ENCODE peak calls at places on chromosomes 13 and 19, in six cellular contexts. M is fibroblast of mammary gland, C is mucosa of descending colon, F is AG04449, Q is fibroblast of villous mesenchyme, Z is bronchial epithelial cell. T is an unnamed sample.

GRCh38 chr19:10052602-10053360 is 33.3 kb upstream of the SHFL start:
- DNase-seq in M (no peak), C (no peak), F (no peak), Q (no peak), Z (no peak), T (no peak)

GRCh38 chr19:10193666-10194499 is 870 bp downstream of the DNMT1 start:
- DNase-seq in M (peak), C (no peak), F (no peak), Q (peak), Z (peak), T (no peak)

GRCh38 chr13:70034280-70034679 is 73.3 kb upstream of the ATXN8OS start:
- DNase-seq in M (no peak), C (no peak), F (no peak), Q (no peak), Z (no peak), T (no peak)

GRCh38 chr19:8505680-8506401 is 3.4 kb upstream of the PRAM1 start:
- DNase-seq in M (peak), C (peak), F (no peak), Q (peak), Z (peak), T (no peak)

GRCh38 chr13:21336609-21337008 is 122.5 kb downstream of the ZDHHC20 start:
- DNase-seq in M (no peak), C (no peak), F (no peak), Q (no peak), Z (no peak), T (no peak)

GRCh38 chr13:31009166-31009565 is 76.7 kb downstream of the TEX26 start:
- DNase-seq in M (peak), C (no peak), F (no peak), Q (no peak), Z (peak), T (no peak)

GRCh38 chr19:6471076-6471475 is 7.0 kb downstream of the CRB3 start:
- DNase-seq in M (no peak), C (no peak), F (no peak), Q (no peak), Z (no peak), T (no peak)

GRCh38 chr19:10593148-10593547 is 6.0 kb upstream of the AP1M2 start:
- DNase-seq in M (no peak), C (no peak), F (no peak), Q (no peak), Z (no peak), T (no peak)

GRCh38 chr19:49152218-49152550 is 3.0 kb downstream of the HRC start:
- DNase-seq in M (no peak), C (no peak), F (no peak), Q (no peak), Z (no peak), T (no peak)

GRCh38 chr13:46640843-46641242 is 87.9 kb downstream of the LRCH1 start:
- DNase-seq in M (peak), C (no peak), F (no peak), Q (peak), Z (peak), T (no peak)

GRCh38 chr19:10286803-10287737 is at the start of gene ICAM4:
- DNase-seq in M (no peak), C (peak), F (no peak), Q (peak), Z (peak), T (no peak)

GRCh38 chr19:55484571-55485438 is at the start of gene NAT14:
- DNase-seq in M (no peak), C (peak), F (no peak), Q (peak), Z (no peak), T (no peak)

GRCh38 chr19:16111160-16111908 is at the start of gene RAB8A:
- DNase-seq in M (peak), C (peak), F (peak), Q (peak), Z (peak), T (peak)
- TF ChIP-seq CTCF in M (peak), C (peak), F (peak), Q (peak), Z (peak), T (peak)

GRCh38 chr13:36356058-36356457 is 9.9 kb upstream of the SPART start:
- DNase-seq in M (no peak), C (no peak), F (no peak), Q (no peak), Z (no peak), T (no peak)

GRCh38 chr13:36357692-36358091 is 11.5 kb upstream of the SPART start:
- DNase-seq in M (peak), C (no peak), F (no peak), Q (no peak), Z (no peak), T (no peak)

GRCh38 chr13:36359301-36359950 is 13.2 kb upstream of the SPART start:
- DNase-seq in M (no peak), C (no peak), F (no peak), Q (no peak), Z (no peak), T (no peak)

GRCh38 chr13:36357231-36357630 is 11.0 kb upstream of the SPART start:
- DNase-seq in M (no peak), C (no peak), F (no peak), Q (no peak), Z (no peak), T (no peak)

GRCh38 chr13:36358352-36358751 is 12.2 kb upstream of the SPART start:
- DNase-seq in M (peak), C (no peak), F (no peak), Q (no peak), Z (no peak), T (no peak)
- H3K4me3 ChIP-seq in M (no peak), C (no peak), F (no peak), Q (no peak), Z (no peak), T (no peak)

DNA sequence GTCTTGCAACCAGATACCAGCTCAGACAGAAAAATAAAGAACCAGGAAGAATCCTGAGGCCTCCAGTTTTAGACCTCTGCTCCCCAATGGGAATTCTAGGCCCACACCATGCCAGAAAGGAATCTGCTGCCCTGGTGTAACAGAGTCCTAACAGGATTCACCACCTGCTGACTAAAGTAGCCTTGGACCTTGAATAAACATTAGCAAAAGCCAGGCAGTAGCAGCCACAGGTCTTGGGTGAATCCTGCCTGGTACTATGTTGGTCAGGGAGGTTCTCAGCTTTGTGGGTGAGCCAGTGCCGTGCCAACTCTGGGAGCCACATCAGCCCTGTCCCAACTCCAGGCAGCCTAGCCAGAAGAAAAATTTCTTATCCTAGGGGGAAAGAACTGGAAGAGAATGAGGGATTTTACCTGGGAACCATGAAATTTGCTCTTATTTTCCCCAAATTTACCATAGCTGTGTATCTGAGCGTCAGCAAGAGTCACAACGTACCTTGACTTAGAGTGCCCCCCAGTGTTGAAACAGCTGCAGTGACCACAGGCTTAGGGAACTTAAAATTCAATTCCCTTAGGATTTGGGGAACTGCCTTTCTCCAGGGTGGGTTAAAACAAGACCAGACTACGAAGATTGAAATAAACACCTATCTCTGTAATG is 1895.6 kb upstream of the PRR20A start:
- DNase-seq in M (peak), C (no peak), F (no peak), Q (no peak), Z (no peak), T (no peak)
- TF ChIP-seq CTCF in M (no peak), C (no peak), F (no peak), Q (no peak), Z (no peak), T (no peak)

DNA sequence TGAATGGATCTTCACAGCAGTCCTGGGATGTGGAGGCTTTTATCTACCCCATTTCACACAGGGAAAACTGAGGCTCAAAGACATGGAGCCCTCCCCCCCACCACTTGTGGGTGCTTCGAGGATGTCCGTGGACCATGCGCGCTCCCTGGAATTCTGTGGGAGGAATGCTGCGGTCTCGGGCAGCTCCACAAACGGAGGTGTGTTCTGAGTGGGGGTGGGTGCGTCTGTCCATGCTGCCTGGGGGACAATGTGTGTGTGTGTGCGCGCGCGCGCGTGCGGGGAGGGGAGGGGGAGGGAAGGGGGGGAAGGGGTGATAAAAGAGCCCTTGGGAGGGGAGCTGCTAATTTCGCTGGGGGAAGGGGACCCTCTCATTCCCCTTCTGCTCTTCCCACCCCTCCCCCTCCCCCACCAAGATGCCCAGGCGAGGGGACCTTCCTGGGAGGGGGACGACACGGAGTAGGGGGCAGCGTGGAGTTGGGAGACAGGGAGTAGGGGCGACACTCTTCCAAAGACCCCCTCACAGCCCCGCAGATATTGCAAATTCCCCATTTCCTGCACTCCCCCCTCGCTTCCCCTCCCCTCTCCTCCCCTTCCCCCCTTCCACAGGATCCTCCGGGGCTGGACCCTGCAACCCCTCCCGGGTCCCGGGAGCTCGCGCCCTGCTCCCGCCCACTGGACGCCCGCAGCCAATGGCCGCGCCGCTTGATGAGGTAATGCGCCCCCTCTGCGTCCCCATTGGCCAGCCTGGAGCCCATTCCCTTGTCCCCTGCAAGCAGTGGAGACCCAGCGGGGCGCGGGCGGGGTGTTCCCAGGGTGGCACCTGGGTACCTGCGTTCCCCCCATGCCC is 18.9 kb upstream of the ZNRF4 start:
- DNase-seq in M (peak), C (no peak), F (peak), Q (no peak), Z (no peak), T (no peak)
- H3K4me3 ChIP-seq in M (no peak), C (no peak), F (peak), Q (peak), Z (no peak), T (peak)

GRCh38 chr19:29785955-29786589 is 25.7 kb upstream of the CCNE1 start:
- DNase-seq in M (no peak), C (no peak), F (no peak), Q (no peak), Z (no peak), T (no peak)
- TF ChIP-seq CTCF in M (peak), C (no peak), F (no peak), Q (no peak), Z (no peak), T (peak)

GRCh38 chr19:53978975-53979801 is 12.2 kb upstream of the CACNG6 start:
- DNase-seq in M (no peak), C (no peak), F (no peak), Q (no peak), Z (no peak), T (no peak)

GRCh38 chr19:53981408-53981998 is 9.9 kb upstream of the CACNG6 start:
- DNase-seq in M (no peak), C (no peak), F (no peak), Q (no peak), Z (no peak), T (no peak)

GRCh38 chr19:53982611-53983010 is 8.8 kb upstream of the CACNG6 start:
- DNase-seq in M (no peak), C (peak), F (no peak), Q (peak), Z (no peak), T (no peak)

GRCh38 chr19:53982056-53982455 is 9.4 kb upstream of the CACNG6 start:
- DNase-seq in M (no peak), C (no peak), F (no peak), Q (peak), Z (no peak), T (no peak)

DNA sequence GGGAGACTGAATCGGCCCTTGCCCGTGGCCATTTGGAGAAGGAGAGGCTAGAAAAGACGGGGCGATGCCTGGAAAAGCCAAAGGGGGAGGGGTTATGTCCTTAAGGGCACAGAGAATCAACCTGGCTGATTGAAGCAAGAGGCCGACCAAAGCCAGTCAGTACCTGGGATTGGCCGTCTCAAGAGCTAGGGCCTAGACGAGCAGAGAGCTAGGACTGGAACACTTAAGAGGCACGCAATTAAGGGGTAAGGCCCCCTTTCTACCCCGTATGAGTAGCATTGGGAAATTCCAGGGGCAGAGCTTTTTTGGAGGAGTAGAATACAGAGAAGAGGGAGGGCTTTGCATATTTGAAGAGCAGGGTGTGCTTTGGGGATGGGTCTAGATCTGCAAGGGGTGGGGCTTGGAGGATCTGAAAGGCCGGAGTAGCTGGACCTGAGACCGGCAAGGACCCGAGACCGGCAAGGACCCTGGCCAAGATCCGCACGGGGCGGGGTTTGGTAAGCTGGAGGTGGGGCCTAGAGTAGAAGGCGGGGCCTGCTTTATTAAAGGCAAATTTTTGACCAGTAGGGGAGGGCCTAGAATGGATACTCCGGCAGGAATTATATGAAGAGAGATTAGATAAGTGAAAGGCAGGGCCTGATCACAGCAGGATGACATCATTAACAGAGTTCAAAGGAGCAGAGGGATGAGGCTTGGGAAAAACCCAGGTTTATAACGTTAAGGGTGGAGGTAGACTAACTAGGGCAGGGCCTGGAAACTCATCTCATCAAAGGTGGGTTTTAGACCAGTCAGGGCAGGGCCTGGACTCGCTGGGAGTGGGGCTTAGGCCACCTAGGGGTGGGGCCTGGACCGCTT is 10.7 kb upstream of the CACNG6 start:
- DNase-seq in M (peak), C (peak), F (no peak), Q (peak), Z (no peak), T (no peak)
- H3K4me3 ChIP-seq in M (peak), C (no peak), F (peak), Q (peak), Z (no peak), T (peak)

DNA sequence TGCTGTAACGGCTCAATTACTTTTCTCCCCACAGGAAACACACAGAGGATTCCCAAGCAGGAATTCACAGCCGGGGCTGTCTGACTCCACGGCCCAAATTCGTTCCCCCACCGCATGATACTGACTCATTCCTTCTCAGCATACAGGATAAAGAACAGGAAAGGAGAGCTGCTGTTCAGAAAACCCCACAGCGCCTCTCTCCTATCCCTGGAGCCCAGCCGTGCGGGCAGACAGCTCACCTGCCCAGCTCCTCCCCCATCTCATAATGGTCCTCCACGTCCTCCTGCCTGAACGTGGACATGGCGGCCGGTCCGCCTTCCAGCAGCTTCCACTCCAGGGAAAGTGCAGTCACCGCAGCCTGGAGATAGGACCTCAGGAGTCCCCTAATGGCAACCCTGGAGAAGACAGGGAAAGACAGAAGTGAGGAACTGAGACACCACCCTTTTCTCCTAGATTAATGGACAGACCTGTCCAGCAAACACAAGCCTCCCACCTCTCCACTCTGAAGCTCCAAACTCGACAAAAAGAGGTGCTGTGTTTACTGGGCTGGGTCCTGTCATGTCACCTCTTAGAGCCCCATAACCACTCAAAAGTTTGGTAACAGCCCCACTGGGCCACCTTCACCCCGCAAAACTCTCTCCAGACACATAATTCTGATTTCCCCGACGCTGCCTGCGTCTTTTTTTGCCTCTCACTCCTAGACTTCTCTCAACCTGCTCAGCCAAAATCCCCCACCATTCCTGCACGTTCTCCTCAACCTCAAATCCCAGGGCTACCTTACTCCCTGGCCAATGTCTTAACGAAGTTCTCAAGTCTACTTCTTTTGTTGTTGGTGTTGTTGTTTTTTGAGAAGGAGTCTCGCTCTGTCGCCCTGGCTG is 1.2 kb downstream of the DAPK3 start:
- DNase-seq in M (peak), C (no peak), F (peak), Q (peak), Z (peak), T (no peak)
- TF ChIP-seq CTCF in M (peak), C (no peak), F (peak), Q (peak), Z (peak), T (peak)